ENCODE peak calls at places on chromosome 22, in six cellular contexts. I is H9, S is IMR-90, J is neuronal stem cell, W is H1, F is trophoblast cell. U is an unnamed sample.

GRCh38 chr22:35072939-35073338 is 7.0 kb downstream of the ISX start:
- DNase-seq in S (peak; percentile 3), I (no peak), J (no peak), F (no peak), W (no peak), U (no peak)

GRCh38 chr22:49142891-49143290 is 684.8 kb downstream of the BRD1 start:
- DNase-seq in F (no peak), I (no peak), S (no peak), W (no peak), J (no peak), U (no peak)

GRCh38 chr22:41425704-41426365 is 20.8 kb downstream of the TOB2 start:
- DNase-seq in J (no peak), S (no peak), I (no peak), W (no peak), F (no peak), U (no peak)

GRCh38 chr22:42180349-42180842 is 49.8 kb upstream of the CYP2D6 start:
- DNase-seq in S (peak; percentile 34), W (no peak), I (no peak), J (no peak), F (no peak), U (no peak)

GRCh38 chr22:30870451-30871345 is 97.9 kb downstream of the MORC2 start:
- DNase-seq in W (no peak), J (no peak), F (no peak), I (peak; percentile 20), S (no peak), U (no peak)

GRCh38 chr22:17761145-17761488 is 13.2 kb downstream of the BID start:
- DNase-seq in I (no peak), F (no peak), W (no peak), J (no peak), S (no peak), U (no peak)

GRCh38 chr22:40463017-40463631 is 92.7 kb downstream of the SGSM3 start:
- DNase-seq in I (no peak), F (no peak), J (no peak), W (no peak), S (no peak), U (no peak)

GRCh38 chr22:31650391-31650790 is 11.6 kb downstream of the PISD start:
- DNase-seq in J (no peak), S (peak; percentile 89), I (no peak), W (no peak), F (peak; percentile 80), U (peak; percentile 72)

GRCh38 chr22:25745341-25746011 is 3.5 kb downstream of the MYO18B start:
- DNase-seq in W (no peak), F (no peak), S (peak; percentile 58), I (no peak), J (no peak), U (peak; percentile 47)

GRCh38 chr22:39664485-39665200 is 94.1 kb downstream of the CACNA1I start:
- DNase-seq in W (peak; percentile 81), J (peak; percentile 62), F (no peak), S (no peak), I (peak; percentile 94), U (no peak)

GRCh38 chr22:31586137-31586920 is 75.7 kb downstream of the PISD start:
- DNase-seq in S (peak; percentile 87), I (no peak), F (peak; percentile 72), J (no peak), W (no peak), U (peak; percentile 94)

GRCh38 chr22:25772288-25772687 is 30.3 kb downstream of the MYO18B start:
- DNase-seq in I (no peak), S (no peak), J (no peak), W (no peak), F (no peak), U (no peak)

GRCh38 chr22:24686280-24686679 is 83.3 kb downstream of the GGT1 start:
- DNase-seq in I (no peak), S (no peak), J (no peak), F (no peak), W (no peak), U (no peak)

GRCh38 chr22:43017525-43018290 is 2.8 kb upstream of the PACSIN2 start:
- DNase-seq in F (no peak), I (no peak), S (no peak), W (no peak), J (no peak), U (no peak)

GRCh38 chr22:17370036-17370765 is 941 bp downstream of the CECR2 start:
- DNase-seq in W (no peak), I (no peak), S (no peak), F (no peak), J (no peak), U (peak; percentile 1)

GRCh38 chr22:42313804-42314581 is 43.5 kb upstream of the TCF20 start:
- DNase-seq in W (peak; percentile 72), J (peak; percentile 45), I (peak; percentile 95), F (peak; percentile 99), S (peak; percentile 54), U (peak; percentile 86)

GRCh38 chr22:30425327-30425615 is 297 bp upstream of the MTFP1 start:
- DNase-seq in S (no peak), W (no peak), F (no peak), J (no peak), I (no peak), U (no peak)

GRCh38 chr22:48869788-48870187 is 957.9 kb downstream of the BRD1 start:
- DNase-seq in F (no peak), J (no peak), S (no peak), W (no peak), I (no peak), U (no peak)

GRCh38 chr22:32475428-32476010 is 908 bp downstream of the FBXO7 start:
- DNase-seq in I (peak; percentile 32), S (no peak), J (peak; percentile 12), F (peak; percentile 27), W (no peak), U (no peak)

GRCh38 chr22:36079041-36079440 is 50.4 kb upstream of the RBFOX2 start:
- DNase-seq in W (no peak), F (no peak), S (no peak), I (no peak), J (no peak), U (no peak)

GRCh38 chr22:41524809-41525449 is 19.3 kb downstream of the POLR3H start:
- DNase-seq in W (no peak), F (no peak), I (no peak), J (no peak), S (no peak), U (no peak)

DNA sequence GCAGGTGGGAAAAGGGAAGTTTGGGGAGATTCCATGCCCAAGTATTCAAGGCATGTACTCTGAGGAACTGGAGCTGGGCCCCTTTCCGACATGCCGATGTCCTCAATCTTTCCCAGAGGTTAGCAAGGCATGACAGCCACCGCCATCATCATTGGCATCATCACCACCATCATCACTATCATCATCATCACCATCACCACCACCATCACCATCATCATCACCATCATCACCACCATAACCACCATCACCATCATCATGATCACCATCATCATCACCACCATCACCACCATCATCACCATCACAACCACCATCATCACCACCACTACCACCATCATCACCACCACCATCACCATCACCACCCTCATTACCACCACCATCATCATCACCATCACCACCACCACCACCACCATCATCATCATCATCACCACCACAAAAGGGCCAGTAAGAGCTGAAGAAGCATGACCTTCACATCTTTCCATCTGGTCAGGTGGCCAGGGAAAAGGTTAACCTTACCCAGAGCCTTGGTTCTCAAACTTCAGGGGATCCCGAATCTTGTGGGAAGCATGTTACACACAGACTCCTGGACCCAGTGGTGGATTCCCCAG is 25.8 kb downstream of the PHF21B start:
- DNase-seq in J (no peak), F (no peak), I (no peak), S (no peak), W (no peak), U (no peak)
- H3K79me1 ChIP-seq in J (peaks cover 38% of the 10 kb centered on the region), F (no peaks in the 10 kb centered on the region), I (peaks cover 10% of the 10 kb centered on the region), S (no peaks in the 10 kb centered on the region), W (peaks cover 40% of the 10 kb centered on the region), U (no peaks in the 10 kb centered on the region)

GRCh38 chr22:45296628-45297297 is 12.0 kb downstream of the UPK3A start:
- DNase-seq in F (no peak), I (no peak), J (no peak), W (no peak), S (no peak), U (no peak)
- H2AFZ ChIP-seq in F (no peak overlapping the region), I (no peak overlapping the region), J (peak overlapping the region; percentile 87), W (no peak overlapping the region), S (no peak overlapping the region), U (no peak overlapping the region)

DNA sequence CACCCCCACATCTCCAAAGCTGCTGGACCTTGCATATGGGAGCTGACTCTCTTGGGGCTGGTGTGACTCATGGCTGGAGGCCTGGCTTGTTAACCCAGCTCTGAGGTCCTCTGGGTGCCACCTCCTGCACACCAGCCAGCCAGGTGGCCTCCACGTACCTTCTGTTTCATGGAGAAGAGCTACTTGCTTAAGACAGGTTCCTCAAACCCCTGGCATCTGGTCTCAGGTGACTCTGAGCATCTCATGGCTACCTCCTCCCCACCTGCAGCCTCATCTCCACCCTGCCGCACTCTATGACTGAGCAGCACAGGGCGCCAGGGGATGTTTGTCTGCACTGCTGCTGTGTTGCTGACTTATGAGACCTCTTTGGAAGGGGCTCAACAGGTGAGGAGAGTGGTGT is 55.7 kb downstream of the BCR start:
- DNase-seq in J (no peak), I (no peak), S (peak; percentile 15), F (no peak), W (no peak), U (no peak)
- H3K79me1 ChIP-seq in J (peaks cover 30% of the 10 kb centered on the region), I (peaks cover 14% of the 10 kb centered on the region), S (peaks cover 48% of the 10 kb centered on the region), F (no peaks in the 10 kb centered on the region), W (peaks cover 43% of the 10 kb centered on the region), U (peaks cover 58% of the 10 kb centered on the region)

GRCh38 chr22:50524664-50525103 is 714 bp downstream of the SCO2 start:
- DNase-seq in S (no peak), J (no peak), W (no peak), F (no peak), I (no peak), U (no peak)
- H2AFZ ChIP-seq in S (peak overlapping the region; percentile 96), J (peak overlapping the region; percentile 98), W (no peak overlapping the region), F (peak overlapping the region; percentile 50), I (no peak overlapping the region), U (no peak overlapping the region)

GRCh38 chr22:21592422-21592821 is 24.9 kb downstream of the UBE2L3 start:
- DNase-seq in J (no peak), I (no peak), W (no peak), F (no peak), S (no peak), U (no peak)

GRCh38 chr22:21593406-21594232 is 26.1 kb downstream of the UBE2L3 start:
- DNase-seq in W (no peak), J (no peak), I (peak; percentile 54), F (no peak), S (no peak), U (no peak)

GRCh38 chr22:21589415-21589814 is 21.9 kb downstream of the UBE2L3 start:
- DNase-seq in W (no peak), J (no peak), S (no peak), F (peak; percentile 32), I (no peak), U (no peak)

GRCh38 chr22:21590809-21591641 is 23.5 kb downstream of the UBE2L3 start:
- DNase-seq in F (no peak), S (no peak), I (no peak), W (no peak), J (no peak), U (no peak)

GRCh38 chr22:21591695-21592094 is 24.2 kb downstream of the UBE2L3 start:
- DNase-seq in F (no peak), W (no peak), I (no peak), S (no peak), J (no peak), U (no peak)
- H3K79me1 ChIP-seq in F (no peaks in the 10 kb centered on the region), W (peaks cover 23% of the 10 kb centered on the region), I (peaks cover 11% of the 10 kb centered on the region), S (peaks cover 14% of the 10 kb centered on the region), J (peaks cover 22% of the 10 kb centered on the region), U (no peaks in the 10 kb centered on the region)

U was measured in mesenchymal stem cell.